ENCODE peak calls at places on chromosome 6, in eight cellular contexts. One of them, this sample, is unnamed.

GRCh38 chr6:7693827-7694226 is 32.1 kb upstream of the BMP6 start:
- DNase-seq in HCT116: no peak
- DNase-seq in GM23338: no peak
- DNase-seq in H1: no peak
- DNase-seq in GM12878: no peak
- DNase-seq in HepG2: no peak
- DNase-seq in endothelial cell of umbilical vein: no peak
- DNase-seq in K562: no peak
- DNase-seq in this sample: no peak

GRCh38 chr6:107396226-107396625 is 63.1 kb downstream of the PDSS2 start:
- DNase-seq in HCT116: no peak
- DNase-seq in GM23338: no peak
- DNase-seq in H1: no peak
- DNase-seq in GM12878: no peak
- DNase-seq in HepG2: no peak
- DNase-seq in endothelial cell of umbilical vein: no peak
- DNase-seq in K562: no peak
- DNase-seq in this sample: no peak

GRCh38 chr6:6891074-6891754 is 216.5 kb upstream of the RREB1 start:
- DNase-seq in HCT116: no peak
- DNase-seq in GM23338: peak
- DNase-seq in H1: no peak
- DNase-seq in GM12878: no peak
- DNase-seq in HepG2: no peak
- DNase-seq in endothelial cell of umbilical vein: no peak
- DNase-seq in K562: no peak
- DNase-seq in this sample: no peak

GRCh38 chr6:41692080-41692675 is 43.2 kb downstream of the TFEB start:
- DNase-seq in HCT116: no peak
- DNase-seq in GM23338: no peak
- DNase-seq in H1: no peak
- DNase-seq in GM12878: no peak
- DNase-seq in HepG2: no peak
- DNase-seq in endothelial cell of umbilical vein: no peak
- DNase-seq in K562: no peak
- DNase-seq in this sample: no peak

GRCh38 chr6:155158044-155158843 is 105.6 kb upstream of the CLDN20 start:
- DNase-seq in HCT116: no peak
- DNase-seq in GM23338: no peak
- DNase-seq in H1: no peak
- DNase-seq in GM12878: no peak
- DNase-seq in HepG2: no peak
- DNase-seq in endothelial cell of umbilical vein: peak
- DNase-seq in K562: no peak
- DNase-seq in this sample: no peak

GRCh38 chr6:125957845-125958244 is 1.3 kb downstream of the HINT3 start:
- DNase-seq in HCT116: no peak
- DNase-seq in GM23338: peak
- DNase-seq in H1: no peak
- DNase-seq in GM12878: no peak
- DNase-seq in HepG2: peak
- DNase-seq in endothelial cell of umbilical vein: peak
- DNase-seq in K562: peak
- DNase-seq in this sample: no peak

GRCh38 chr6:107600936-107601335 is 111.0 kb downstream of the SOBP start:
- DNase-seq in HCT116: no peak
- DNase-seq in GM23338: peak
- DNase-seq in H1: no peak
- DNase-seq in GM12878: no peak
- DNase-seq in HepG2: peak
- DNase-seq in endothelial cell of umbilical vein: peak
- DNase-seq in K562: no peak
- DNase-seq in this sample: no peak

GRCh38 chr6:156407334-156407733 is 369.8 kb upstream of the ARID1B start:
- DNase-seq in HCT116: no peak
- DNase-seq in GM23338: no peak
- DNase-seq in H1: no peak
- DNase-seq in GM12878: no peak
- DNase-seq in HepG2: no peak
- DNase-seq in endothelial cell of umbilical vein: no peak
- DNase-seq in K562: no peak
- DNase-seq in this sample: no peak

GRCh38 chr6:111769365-111770127 is 103.7 kb downstream of the FYN start:
- DNase-seq in HCT116: no peak
- DNase-seq in GM23338: no peak
- DNase-seq in H1: no peak
- DNase-seq in GM12878: no peak
- DNase-seq in HepG2: no peak
- DNase-seq in endothelial cell of umbilical vein: no peak
- DNase-seq in K562: no peak
- DNase-seq in this sample: no peak

GRCh38 chr6:33714385-33715040 is 3.0 kb upstream of the UQCC2 start:
- DNase-seq in HCT116: no peak
- DNase-seq in GM23338: no peak
- DNase-seq in H1: no peak
- DNase-seq in GM12878: no peak
- DNase-seq in HepG2: peak
- DNase-seq in endothelial cell of umbilical vein: no peak
- DNase-seq in K562: no peak
- DNase-seq in this sample: no peak

GRCh38 chr6:142744836-142745235 is 200.1 kb downstream of the HIVEP2 start:
- DNase-seq in HCT116: no peak
- DNase-seq in GM23338: no peak
- DNase-seq in H1: no peak
- DNase-seq in GM12878: no peak
- DNase-seq in HepG2: no peak
- DNase-seq in endothelial cell of umbilical vein: no peak
- DNase-seq in K562: no peak
- DNase-seq in this sample: no peak

DNA sequence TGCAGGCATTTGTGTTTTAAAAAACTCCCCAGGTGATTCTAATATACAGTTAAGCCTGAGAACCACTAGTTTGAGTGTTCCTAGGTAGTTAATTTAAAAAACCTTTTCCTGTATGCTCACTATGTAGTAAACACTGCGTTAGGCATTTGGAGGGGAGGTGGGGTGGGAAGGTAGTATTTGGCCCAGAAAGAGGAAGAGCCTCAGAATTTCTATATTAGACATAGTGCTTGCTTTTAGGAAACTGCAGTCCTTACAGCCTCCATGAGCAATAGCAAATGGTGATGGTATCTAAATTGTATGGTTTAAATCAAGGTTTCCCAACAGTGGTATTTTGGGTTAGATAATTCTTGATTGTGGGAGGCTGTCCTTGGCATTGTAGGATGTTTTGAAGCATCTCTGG is 61.4 kb upstream of the RIPOR2 start:
- DNase-seq in HCT116: no peak
- DNase-seq in GM23338: no peak
- DNase-seq in H1: no peak
- DNase-seq in GM12878: no peak
- DNase-seq in HepG2: no peak
- DNase-seq in endothelial cell of umbilical vein: no peak
- DNase-seq in K562: no peak
- DNase-seq in this sample: no peak
- H3K27ac ChIP-seq in HCT116: no peak
- H3K27ac ChIP-seq in GM23338: peak
- H3K27ac ChIP-seq in H1: no peak
- H3K27ac ChIP-seq in GM12878: no peak
- H3K27ac ChIP-seq in HepG2: no peak
- H3K27ac ChIP-seq in endothelial cell of umbilical vein: no peak
- H3K27ac ChIP-seq in K562: no peak
- H3K27ac ChIP-seq in this sample: no peak

DNA sequence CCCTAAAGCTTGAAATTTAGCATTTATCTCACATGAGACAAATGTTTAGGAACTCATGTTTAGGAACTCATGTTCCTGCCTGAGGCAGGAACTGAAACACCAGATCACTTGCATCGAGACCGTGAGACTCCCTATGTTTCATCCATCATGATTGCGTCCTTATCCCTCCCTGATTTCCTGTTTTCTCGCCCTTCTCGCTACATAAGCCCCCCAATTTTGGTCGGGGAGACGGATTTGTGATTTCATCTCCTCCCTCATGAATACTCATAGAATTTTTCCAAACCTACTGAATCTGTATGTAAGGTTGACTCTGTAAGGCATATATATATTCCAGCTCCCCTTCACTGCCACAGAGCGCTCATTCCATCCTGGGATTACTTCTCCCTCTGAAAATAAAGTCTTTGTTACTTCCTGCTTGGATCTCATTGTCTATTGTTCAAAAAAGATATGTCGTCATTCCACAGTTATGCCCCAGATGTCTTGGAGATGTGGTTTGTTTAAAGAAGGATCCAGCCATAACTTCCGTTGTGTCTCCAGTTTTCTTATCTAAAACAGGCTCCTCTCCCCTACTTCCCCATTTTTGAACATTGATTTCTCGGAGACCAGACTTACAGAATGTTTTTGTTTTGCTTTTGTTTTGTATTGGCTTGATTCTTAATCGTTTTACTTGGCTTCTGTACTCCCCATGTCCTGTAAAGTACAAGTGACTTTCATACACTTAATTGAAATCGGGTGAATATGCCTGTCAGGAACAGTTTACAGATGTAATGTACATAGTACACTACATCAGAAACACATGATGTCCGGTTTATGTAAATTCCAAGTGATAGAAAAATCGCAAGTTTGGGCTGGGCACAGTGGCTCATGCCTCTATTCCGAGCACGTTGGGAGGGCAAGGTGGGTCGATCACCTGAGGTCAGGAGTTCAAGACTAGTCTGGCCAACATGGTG is 118.7 kb downstream of the HFE start:
- DNase-seq in HCT116: peak
- DNase-seq in GM23338: peak
- DNase-seq in H1: no peak
- DNase-seq in GM12878: no peak
- DNase-seq in HepG2: peak
- DNase-seq in endothelial cell of umbilical vein: peak
- DNase-seq in K562: peak
- DNase-seq in this sample: no peak
- TF ChIP-seq POLR2AphosphoS5 in HCT116: peak
- TF ChIP-seq POLR2AphosphoS5 in GM23338: peak
- TF ChIP-seq POLR2AphosphoS5 in H1: peak
- TF ChIP-seq POLR2AphosphoS5 in GM12878: peak
- TF ChIP-seq POLR2AphosphoS5 in HepG2: no peak
- TF ChIP-seq POLR2AphosphoS5 in endothelial cell of umbilical vein: peak
- TF ChIP-seq POLR2AphosphoS5 in K562: peak
- TF ChIP-seq POLR2AphosphoS5 in this sample: no peak

GRCh38 chr6:1616556-1617463 is 7.1 kb downstream of the FOXC1 start:
- DNase-seq in HCT116: no peak
- DNase-seq in GM23338: peak
- DNase-seq in H1: no peak
- DNase-seq in GM12878: no peak
- DNase-seq in HepG2: no peak
- DNase-seq in endothelial cell of umbilical vein: peak
- DNase-seq in K562: no peak
- DNase-seq in this sample: no peak

GRCh38 chr6:1615651-1616420 is 6.1 kb downstream of the FOXC1 start:
- DNase-seq in HCT116: no peak
- DNase-seq in GM23338: no peak
- DNase-seq in H1: no peak
- DNase-seq in GM12878: no peak
- DNase-seq in HepG2: no peak
- DNase-seq in endothelial cell of umbilical vein: peak
- DNase-seq in K562: no peak
- DNase-seq in this sample: no peak

GRCh38 chr6:1614448-1614766 is 4.7 kb downstream of the FOXC1 start:
- DNase-seq in HCT116: no peak
- DNase-seq in GM23338: peak
- DNase-seq in H1: no peak
- DNase-seq in GM12878: no peak
- DNase-seq in HepG2: no peak
- DNase-seq in endothelial cell of umbilical vein: no peak
- DNase-seq in K562: no peak
- DNase-seq in this sample: no peak

GRCh38 chr6:1613631-1614447 is 4.1 kb downstream of the FOXC1 start:
- DNase-seq in HCT116: no peak
- DNase-seq in GM23338: peak
- DNase-seq in H1: no peak
- DNase-seq in GM12878: no peak
- DNase-seq in HepG2: no peak
- DNase-seq in endothelial cell of umbilical vein: peak
- DNase-seq in K562: no peak
- DNase-seq in this sample: no peak

GRCh38 chr6:1614767-1615650 is 5.3 kb downstream of the FOXC1 start:
- DNase-seq in HCT116: no peak
- DNase-seq in GM23338: peak
- DNase-seq in H1: no peak
- DNase-seq in GM12878: no peak
- DNase-seq in HepG2: no peak
- DNase-seq in endothelial cell of umbilical vein: peak
- DNase-seq in K562: no peak
- DNase-seq in this sample: no peak
- TF ChIP-seq EZH2 in HCT116: no peak
- TF ChIP-seq EZH2 in GM23338: peak
- TF ChIP-seq EZH2 in H1: peak
- TF ChIP-seq EZH2 in GM12878: no peak
- TF ChIP-seq EZH2 in HepG2: no peak
- TF ChIP-seq EZH2 in endothelial cell of umbilical vein: no peak
- TF ChIP-seq EZH2 in K562: no peak
- TF ChIP-seq EZH2 in this sample: no peak

GRCh38 chr6:9520417-9521151 is 894.3 kb downstream of the TFAP2A start:
- DNase-seq in HCT116: peak
- DNase-seq in GM23338: no peak
- DNase-seq in H1: no peak
- DNase-seq in GM12878: peak
- DNase-seq in HepG2: no peak
- DNase-seq in endothelial cell of umbilical vein: peak
- DNase-seq in K562: no peak
- DNase-seq in this sample: no peak

GRCh38 chr6:9518433-9518832 is 896.4 kb downstream of the TFAP2A start:
- DNase-seq in HCT116: no peak
- DNase-seq in GM23338: no peak
- DNase-seq in H1: no peak
- DNase-seq in GM12878: no peak
- DNase-seq in HepG2: no peak
- DNase-seq in endothelial cell of umbilical vein: no peak
- DNase-seq in K562: no peak
- DNase-seq in this sample: no peak

GRCh38 chr6:9522101-9522500 is 892.8 kb downstream of the TFAP2A start:
- DNase-seq in HCT116: no peak
- DNase-seq in GM23338: no peak
- DNase-seq in H1: no peak
- DNase-seq in GM12878: no peak
- DNase-seq in HepG2: no peak
- DNase-seq in endothelial cell of umbilical vein: no peak
- DNase-seq in K562: no peak
- DNase-seq in this sample: no peak

GRCh38 chr6:9523462-9523861 is 891.4 kb downstream of the TFAP2A start:
- DNase-seq in HCT116: no peak
- DNase-seq in GM23338: no peak
- DNase-seq in H1: no peak
- DNase-seq in GM12878: no peak
- DNase-seq in HepG2: no peak
- DNase-seq in endothelial cell of umbilical vein: peak
- DNase-seq in K562: no peak
- DNase-seq in this sample: no peak

DNA sequence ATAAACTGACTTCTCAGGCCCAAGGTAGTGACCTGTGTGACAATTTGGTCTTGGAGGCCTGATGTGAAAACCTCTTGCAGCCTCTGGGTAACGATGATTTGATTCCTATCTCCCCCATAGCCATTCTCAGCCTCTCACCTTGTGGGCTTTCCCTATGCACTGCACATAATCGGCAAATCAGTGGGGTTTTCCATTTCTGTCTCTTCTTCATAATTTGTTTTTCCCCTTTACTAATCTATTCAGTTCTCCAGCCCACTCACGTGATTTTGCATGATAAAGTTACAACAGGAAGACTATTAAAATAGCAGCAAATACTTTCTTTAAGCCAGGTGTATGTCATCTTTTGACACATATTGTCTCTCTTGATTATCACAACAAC is 893.7 kb downstream of the TFAP2A start:
- DNase-seq in HCT116: no peak
- DNase-seq in GM23338: no peak
- DNase-seq in H1: no peak
- DNase-seq in GM12878: peak
- DNase-seq in HepG2: no peak
- DNase-seq in endothelial cell of umbilical vein: no peak
- DNase-seq in K562: no peak
- DNase-seq in this sample: no peak
- H3K27ac ChIP-seq in HCT116: no peak
- H3K27ac ChIP-seq in GM23338: no peak
- H3K27ac ChIP-seq in H1: no peak
- H3K27ac ChIP-seq in GM12878: peak
- H3K27ac ChIP-seq in HepG2: no peak
- H3K27ac ChIP-seq in endothelial cell of umbilical vein: peak
- H3K27ac ChIP-seq in K562: no peak
- H3K27ac ChIP-seq in this sample: no peak

This sample was measured in SK-N-MC.